ENCODE peak calls at places on chromosomes 11 and 22, in four cellular contexts. X, E, T and Q are unnamed samples.

GRCh38 chr11:469684-470667 is 19.9 kb downstream of the PTDSS2 start:
- DNase-seq in X (no peak), E (peak; percentile 83), T (peak; percentile 81), Q (peak; percentile 67)

GRCh38 chr11:15801616-15802015 is 554.7 kb downstream of the SOX6 start:
- DNase-seq in X (no peak), E (no peak), T (no peak), Q (no peak)

GRCh38 chr11:116882386-116882785 is 45.0 kb upstream of the APOA1 start:
- DNase-seq in X (no peak), E (no peak), T (peak; percentile 93), Q (no peak)

GRCh38 chr11:103993502-103993901 is 42.9 kb upstream of the DDI1 start:
- DNase-seq in X (no peak), E (no peak), T (peak; percentile 65), Q (no peak)

GRCh38 chr22:21657361-21658118 is 8.3 kb upstream of the PPIL2 start:
- DNase-seq in X (peak; percentile 100), E (peak; percentile 70), T (peak; percentile 8), Q (peak; percentile 52)

GRCh38 chr22:17774928-17775675 is 833 bp upstream of the BID start:
- DNase-seq in X (no peak), E (no peak), T (no peak), Q (no peak)

GRCh38 chr11:124837491-124837856 is 27.8 kb upstream of the ROBO3 start:
- DNase-seq in X (peak; percentile 67), E (peak; percentile 58), T (peak; percentile 90), Q (peak; percentile 86)

GRCh38 chr11:113690619-113691569 is 15.2 kb downstream of the TMPRSS5 start:
- DNase-seq in X (peak; percentile 92), E (peak; percentile 13), T (peak; percentile 32), Q (peak; percentile 70)

GRCh38 chr11:765025-765801 is 12.1 kb downstream of the GATD1 start:
- DNase-seq in X (peak; percentile 48), E (peak; percentile 35), T (peak; percentile 36), Q (peak; percentile 82)

GRCh38 chr11:106017088-106017487 is 5.0 kb downstream of the MSANTD4 start:
- DNase-seq in X (no peak), E (no peak), T (no peak), Q (no peak)

GRCh38 chr11:72974487-72975205 is 160.4 kb downstream of the ATG16L2 start:
- DNase-seq in X (no peak), E (no peak), T (no peak), Q (no peak)

GRCh38 chr11:113644605-113645004 is 61.5 kb downstream of the TMPRSS5 start:
- DNase-seq in X (no peak), E (no peak), T (no peak), Q (no peak)

GRCh38 chr11:45751430-45751829 is 53.5 kb upstream of the SLC35C1 start:
- DNase-seq in X (peak; percentile 24), E (no peak), T (no peak), Q (no peak)

GRCh38 chr11:86799680-86800075 is 664 bp upstream of the PRSS23 start:
- DNase-seq in X (no peak), E (no peak), T (no peak), Q (no peak)

GRCh38 chr11:32550207-32550606 is 33.4 kb upstream of the EIF3M start:
- DNase-seq in X (no peak), E (no peak), T (no peak), Q (no peak)

GRCh38 chr11:114607753-114608459 is 12.3 kb upstream of the NXPE4 start:
- DNase-seq in X (no peak), E (no peak), T (no peak), Q (no peak)

GRCh38 chr11:72702842-72703241 is 28.6 kb upstream of the PDE2A start:
- DNase-seq in X (no peak), E (no peak), T (no peak), Q (no peak)

GRCh38 chr11:36409152-36409713 is 100.8 kb downstream of the TRAF6 start:
- DNase-seq in X (no peak), E (no peak), T (peak; percentile 46), Q (no peak)

GRCh38 chr11:18392434-18393321 is 1.7 kb upstream of the LDHA start:
- DNase-seq in X (no peak), E (no peak), T (no peak), Q (no peak)

GRCh38 chr11:124778281-124778680 is 16.2 kb upstream of the ESAM start:
- DNase-seq in X (no peak), E (no peak), T (no peak), Q (peak; percentile 25)

GRCh38 chr11:10666556-10666955 is 27.0 kb downstream of the IRAG1 start:
- DNase-seq in X (no peak), E (no peak), T (peak; percentile 74), Q (peak; percentile 34)

GRCh38 chr22:26606611-26607010 is 11.2 kb downstream of the CRYBB1 start:
- DNase-seq in X (peak; percentile 34), E (no peak), T (peak; percentile 84), Q (peak; percentile 34)

DNA sequence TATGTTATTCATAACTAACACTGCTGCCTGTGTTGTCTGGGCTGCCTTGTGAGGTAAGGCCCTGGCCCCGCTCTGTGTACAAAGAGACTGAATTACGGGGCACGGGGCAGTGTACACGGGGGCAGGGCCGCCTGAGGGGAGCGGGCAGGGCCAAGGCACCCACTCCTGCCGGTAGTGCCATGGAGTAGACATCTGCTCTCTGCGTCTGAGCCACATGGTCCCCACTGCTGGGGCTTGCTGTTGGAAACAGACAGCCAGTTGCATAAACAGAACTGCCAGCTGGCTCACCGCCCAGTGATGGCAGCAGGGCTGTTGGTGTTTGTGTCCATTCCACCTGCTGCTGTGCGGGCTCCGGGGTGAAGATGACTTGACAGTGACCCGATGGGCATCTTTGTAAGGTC is 19.8 kb downstream of the FAM118A start:
- DNase-seq in X (no peak), E (no peak), T (no peak), Q (no peak)
- TF ChIP-seq MAZ in X (no peak), E (no peak), T (no peak), Q (no peak)

DNA sequence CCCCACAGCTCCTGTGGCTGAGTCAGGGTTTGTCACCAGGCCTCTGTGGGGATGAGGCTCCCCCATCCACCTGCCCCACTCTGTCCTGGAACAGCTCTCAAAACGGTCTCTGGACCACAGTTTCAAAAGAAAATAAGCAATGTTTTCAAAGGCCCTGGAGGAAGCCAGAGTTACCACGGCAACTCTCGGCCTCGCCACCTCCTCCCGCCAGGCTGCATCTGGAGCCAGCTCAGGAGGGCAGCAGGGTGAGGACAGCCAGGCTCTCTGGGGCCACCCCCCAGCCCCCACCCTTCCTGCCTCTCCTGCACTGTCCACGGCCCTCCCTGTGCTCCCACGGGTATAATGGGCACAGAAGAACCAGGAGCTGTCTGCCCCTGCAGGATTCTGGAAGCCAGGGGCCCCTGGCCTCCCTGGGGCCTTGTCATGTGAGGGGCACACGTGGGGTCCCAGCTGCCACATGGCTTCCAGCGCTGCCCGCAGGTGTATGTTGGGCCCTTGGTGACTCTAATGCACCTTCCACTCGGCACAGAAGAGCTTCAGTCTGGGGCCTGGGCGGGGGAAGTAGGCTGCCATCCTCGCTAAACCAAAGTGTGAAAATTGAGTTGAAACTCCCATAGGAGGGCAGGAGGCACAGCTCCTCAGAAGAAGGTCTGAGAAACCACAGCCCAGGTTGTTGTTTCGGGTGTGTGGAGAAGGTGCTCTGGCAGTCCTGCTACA is 10.3 kb downstream of the CD81 start:
- DNase-seq in X (no peak), E (no peak), T (peak; percentile 52), Q (no peak)
- TF ChIP-seq USF2 in X (no peak), E (no peak), T (no peak), Q (no peak)

GRCh38 chr11:7016011-7016410 is 4.1 kb downstream of the ZNF214 start:
- DNase-seq in X (no peak), E (no peak), T (no peak), Q (no peak)

GRCh38 chr11:7020183-7020917 is at the start of the genes NLRP14 and ZNF214:
- DNase-seq in X (peak; percentile 62), E (peak; percentile 90), T (peak; percentile 89), Q (peak; percentile 91)

GRCh38 chr11:7014118-7014517 is 6.0 kb downstream of the ZNF214 start:
- DNase-seq in X (no peak), E (no peak), T (no peak), Q (no peak)

GRCh38 chr11:7021318-7021717 is 1.0 kb downstream of the NLRP14 start:
- DNase-seq in X (no peak), E (no peak), T (no peak), Q (no peak)

DNA sequence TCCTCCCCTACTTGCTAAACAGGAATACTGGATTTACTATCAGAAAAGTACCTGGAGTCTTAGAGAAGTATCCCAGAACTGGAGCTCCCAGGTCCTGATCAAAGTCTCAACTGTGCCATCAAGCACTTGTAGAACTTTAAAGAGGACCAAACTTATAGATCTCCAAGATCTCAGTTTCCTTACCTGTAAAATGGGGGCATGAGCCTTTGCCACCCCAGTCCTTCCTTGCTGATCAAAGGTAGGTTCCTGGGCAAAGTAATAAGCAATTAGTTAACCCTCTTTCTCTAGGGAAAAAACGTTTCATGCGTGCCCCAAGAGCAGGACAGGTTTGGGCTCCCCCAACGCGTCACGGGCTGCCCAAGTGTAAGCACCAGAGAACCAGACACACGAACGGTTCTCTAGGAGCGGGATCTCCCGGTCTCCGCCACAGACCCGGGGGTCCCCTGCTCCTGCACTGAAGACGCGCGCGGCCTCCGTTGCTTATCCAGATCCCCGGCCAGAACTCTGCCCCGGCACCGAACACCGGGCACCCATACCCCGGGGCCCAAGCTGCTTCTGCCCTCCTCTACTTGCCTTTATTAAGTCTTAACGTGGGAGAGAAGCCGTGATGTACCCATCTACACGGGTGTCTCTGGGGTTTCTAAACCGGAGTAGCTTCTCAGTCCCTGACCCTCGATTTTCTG is 505 bp downstream of the ZNF214 start:
- DNase-seq in X (no peak), E (no peak), T (peak; percentile 20), Q (no peak)
- TF ChIP-seq MAZ in X (no peak), E (no peak), T (no peak), Q (no peak)

DNA sequence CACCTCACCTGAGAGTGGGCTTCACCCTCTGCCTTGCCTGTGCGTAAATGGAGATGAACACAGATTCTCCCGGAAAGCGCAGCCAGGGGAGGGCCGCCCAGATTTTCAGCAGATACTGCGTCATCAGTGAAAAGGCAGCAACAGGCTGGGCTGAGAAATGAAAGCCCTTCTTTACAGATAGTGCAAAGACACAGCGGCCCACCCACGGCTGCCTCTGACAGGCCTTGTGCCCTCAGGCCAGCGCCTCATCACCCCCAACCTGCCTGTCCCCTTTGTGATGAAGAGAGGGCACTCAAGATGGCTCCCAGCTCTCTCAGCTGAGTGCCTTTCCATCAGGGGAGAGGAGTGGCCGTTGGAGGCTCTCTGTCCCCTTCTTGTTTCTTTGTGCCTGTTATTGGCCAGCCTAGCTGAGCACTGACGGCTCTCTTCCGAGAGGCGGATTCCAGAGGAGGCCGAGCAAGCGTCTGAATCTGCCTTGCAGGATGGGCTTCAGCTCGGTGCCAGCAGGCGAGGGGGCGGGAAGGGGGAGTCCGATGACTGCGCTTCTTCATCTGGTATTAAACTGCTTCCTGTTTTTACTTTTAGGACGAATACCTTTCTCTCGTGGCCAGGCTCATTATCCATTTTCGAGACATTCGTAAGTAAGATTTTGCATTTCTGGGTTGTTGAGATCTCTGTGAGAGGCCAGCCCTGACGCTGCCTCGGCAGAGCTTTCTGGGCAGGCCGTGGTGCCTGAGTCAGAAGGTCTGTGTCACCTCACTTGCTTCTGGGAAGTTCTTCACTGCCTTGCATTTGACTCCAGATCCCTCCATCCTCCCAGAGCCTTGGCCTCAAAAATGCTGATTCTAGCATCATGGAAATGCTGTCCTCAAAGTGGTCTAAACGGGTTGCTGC is 43.7 kb downstream of the MED15 start:
- DNase-seq in X (no peak), E (no peak), T (peak; percentile 78), Q (no peak)
- TF ChIP-seq USF2 in X (no peak), E (no peak), T (no peak), Q (no peak)

GRCh38 chr11:64232182-64233018 is 2.0 kb upstream of the VEGFB start:
- DNase-seq in X (no peak), E (no peak), T (no peak), Q (no peak)
- TF ChIP-seq MAZ in X (no peak), E (no peak), T (no peak), Q (no peak)